ENCODE peak calls at places on chromosomes 11 and 22, in nine cellular contexts. L is SK-N-SH, K is WTC11, O is cardiac muscle cell, P is testis, H is lower leg skin, X is astrocyte of the cerebellum, U is OCI-LY7, R is A549. G is an unnamed sample.

GRCh38 chr11:3747704-3748103 is 49.6 kb downstream of the NUP98 start:
- DNase-seq in H (no peak), P (no peak), K (no peak), R (no peak), X (no peak), U (no peak), L (no peak), O (no peak), G (no peak)

GRCh38 chr22:26662160-26662559 is 4.8 kb downstream of the MIAT start:
- DNase-seq in U (no peak), O (no peak), P (no peak), R (no peak), H (no peak), K (no peak), X (no peak), L (no peak), G (no peak)

GRCh38 chr11:38543311-38543710 is 1945.3 kb upstream of the RAG2 start:
- DNase-seq in R (no peak), O (no peak), L (no peak), U (no peak), K (no peak), X (peak), H (no peak), P (no peak), G (no peak)

GRCh38 chr11:34749666-34750659 is 129.1 kb downstream of the EHF start:
- DNase-seq in P (no peak), K (no peak), L (no peak), R (no peak), U (no peak), H (peak), X (peak), O (no peak), G (no peak)

GRCh38 chr11:8596504-8597046 is 2.5 kb upstream of the STK33 start:
- DNase-seq in R (no peak), H (no peak), P (no peak), U (no peak), L (no peak), X (no peak), K (no peak), O (no peak), G (no peak)

GRCh38 chr11:111797145-111797581 is 31.0 kb upstream of the PPP2R1B start:
- DNase-seq in P (no peak), L (no peak), O (no peak), H (no peak), X (no peak), U (peak), K (no peak), R (no peak), G (no peak)

GRCh38 chr11:99015634-99016454 is 4.9 kb upstream of the CNTN5 start:
- DNase-seq in X (peak), O (peak), U (peak), H (no peak), R (peak), P (peak), L (peak), K (no peak), G (no peak)

GRCh38 chr11:1139441-1140066 is 18.2 kb upstream of the MUC5AC start:
- DNase-seq in U (no peak), K (no peak), X (no peak), O (no peak), R (no peak), L (no peak), H (no peak), P (no peak), G (no peak)

GRCh38 chr11:40289370-40289769 is 1170.1 kb downstream of the LRRC4C start:
- DNase-seq in K (no peak), L (no peak), U (no peak), P (no peak), X (no peak), R (no peak), H (no peak), O (no peak), G (no peak)

GRCh38 chr11:72750086-72750485 is 2.1 kb downstream of the ARAP1 start:
- DNase-seq in H (no peak), R (no peak), U (no peak), L (no peak), P (no peak), X (no peak), O (no peak), K (no peak), G (no peak)

GRCh38 chr11:125345706-125346561 is 150.1 kb downstream of the FEZ1 start:
- DNase-seq in K (peak), R (peak), O (peak), H (peak), P (peak), U (peak), L (peak), X (peak), G (peak)

GRCh38 chr11:34604216-34604615 is 16.7 kb upstream of the EHF start:
- DNase-seq in H (no peak), R (no peak), U (no peak), O (no peak), P (no peak), L (no peak), X (no peak), K (no peak), G (no peak)

GRCh38 chr11:26234451-26234850 is 97.5 kb upstream of the ANO3 start:
- DNase-seq in U (no peak), L (no peak), R (no peak), O (no peak), P (no peak), K (no peak), H (no peak), X (no peak), G (no peak)

GRCh38 chr11:1650034-1650917 is 20.7 kb downstream of the KRTAP5-5 start:
- DNase-seq in L (peak), X (no peak), K (no peak), U (no peak), O (no peak), R (no peak), P (no peak), H (no peak), G (no peak)

GRCh38 chr11:77071671-77072605 is 5.2 kb downstream of the CAPN5 start:
- DNase-seq in U (no peak), X (no peak), H (peak), L (no peak), P (no peak), K (no peak), O (no peak), R (no peak), G (no peak)

GRCh38 chr11:106137061-106137460 is 59.6 kb downstream of the AASDHPPT start:
- DNase-seq in H (no peak), K (no peak), X (no peak), O (no peak), P (no peak), U (no peak), L (no peak), R (no peak), G (no peak)

GRCh38 chr22:36366291-36366708 is 21.5 kb downstream of the MYH9 start:
- DNase-seq in H (no peak), K (no peak), R (no peak), X (no peak), O (no peak), L (no peak), P (no peak), U (no peak), G (no peak)

GRCh38 chr11:30196400-30197206 is 34.2 kb upstream of the FSHB start:
- DNase-seq in R (peak), O (peak), H (no peak), K (peak), U (peak), P (peak), L (peak), X (peak), G (no peak)

GRCh38 chr11:2196970-2197770 is 25.6 kb upstream of the TH start:
- DNase-seq in P (peak), U (peak), H (peak), R (peak), L (peak), O (peak), K (peak), X (no peak), G (peak)

GRCh38 chr11:92707665-92708064 is 261.8 kb upstream of the MTNR1B start:
- DNase-seq in R (no peak), K (no peak), H (no peak), L (no peak), X (no peak), P (no peak), O (peak), U (no peak), G (no peak)

GRCh38 chr22:20551805-20552449 is 44.5 kb downstream of the MED15 start:
- DNase-seq in X (no peak), U (no peak), H (no peak), O (no peak), P (no peak), K (no peak), L (no peak), R (no peak), G (no peak)

GRCh38 chr11:11178671-11179070 is 174.4 kb downstream of the CSNK2A3 start:
- DNase-seq in H (no peak), X (no peak), U (no peak), R (no peak), P (no peak), L (no peak), O (no peak), K (no peak), G (no peak)

GRCh38 chr11:92152245-92152644 is 72.4 kb upstream of the FAT3 start:
- DNase-seq in U (no peak), X (no peak), L (peak), K (peak), R (no peak), P (no peak), O (no peak), H (no peak), G (no peak)

GRCh38 chr11:41222236-41222635 is 237.2 kb downstream of the LRRC4C start:
- DNase-seq in H (no peak), R (no peak), L (no peak), K (no peak), O (no peak), U (no peak), X (no peak), P (no peak), G (no peak)

GRCh38 chr11:73198677-73199076 is 19.4 kb upstream of the P2RY2 start:
- DNase-seq in P (no peak), L (no peak), X (no peak), K (peak), R (peak), O (peak), H (peak), U (no peak), G (no peak)

GRCh38 chr11:129644326-129644725 is 171.3 kb upstream of the TMEM45B start:
- DNase-seq in L (no peak), H (no peak), O (peak), X (peak), R (no peak), U (no peak), P (no peak), K (no peak), G (no peak)

GRCh38 chr22:30861688-30862552 is 106.7 kb downstream of the MORC2 start:
- DNase-seq in R (no peak), P (peak), O (no peak), U (no peak), L (peak), K (no peak), X (no peak), H (peak), G (peak)

GRCh38 chr22:29524440-29525191 is 28.9 kb downstream of the THOC5 start:
- DNase-seq in X (no peak), R (peak), H (no peak), P (peak), O (peak), U (peak), K (peak), L (peak), G (no peak)

GRCh38 chr11:93234602-93235207 is 36.9 kb upstream of the SLC36A4 start:
- DNase-seq in P (peak), R (peak), L (peak), X (peak), K (peak), U (peak), O (peak), H (peak), G (peak)

GRCh38 chr11:100914415-100914814 is 215.2 kb downstream of the PGR start:
- DNase-seq in X (no peak), K (no peak), H (no peak), U (no peak), L (no peak), P (no peak), O (no peak), R (no peak), G (no peak)

GRCh38 chr11:34501500-34501899 is 12.1 kb downstream of the ELF5 start:
- DNase-seq in O (no peak), R (no peak), L (no peak), U (no peak), X (peak), K (no peak), P (no peak), H (peak), G (no peak)

DNA sequence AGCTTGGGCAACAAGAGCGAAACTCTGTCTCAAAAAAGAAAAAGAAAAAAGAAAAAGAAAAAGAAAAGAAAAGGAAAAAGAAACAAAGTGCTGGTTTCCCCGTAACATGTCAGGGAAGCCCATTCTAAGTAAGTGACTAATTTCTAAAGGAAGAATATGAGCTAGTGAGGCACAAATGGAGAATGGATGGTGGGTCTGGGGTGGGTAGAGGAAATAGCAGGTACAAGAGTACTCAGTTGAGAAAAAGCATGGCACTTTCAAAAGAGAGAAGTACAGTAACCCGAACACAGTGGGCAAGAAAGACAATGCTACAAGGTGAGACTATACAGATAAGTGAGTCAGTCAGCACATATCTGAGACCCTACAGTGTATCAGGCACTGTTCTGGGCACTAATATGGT is 4.5 kb downstream of the MAJIN start:
- DNase-seq in U (no peak), P (no peak), K (no peak), X (no peak), L (no peak), O (no peak), R (no peak), H (no peak), G (no peak)
- TF ChIP-seq CTCF in U (no peak), P (no peak), K (no peak), X (no peak), L (no peak), O (no peak), R (no peak), H (no peak), G (no peak)

GRCh38 chr11:61555051-61555969 is 25.6 kb downstream of the SYT7 start:
- DNase-seq in P (peak), X (no peak), L (peak), O (peak), K (peak), H (no peak), R (peak), U (no peak), G (no peak)
- TF ChIP-seq CTCF in P (peak), X (no peak), L (peak), O (peak), K (peak), H (no peak), R (no peak), U (no peak), G (peak)

GRCh38 chr11:128195057-128195751 is 392.2 kb downstream of the ETS1 start:
- DNase-seq in R (no peak), U (no peak), H (no peak), L (no peak), X (no peak), P (no peak), K (no peak), O (no peak), G (no peak)
- TF ChIP-seq CTCF in R (no peak), U (no peak), H (no peak), L (no peak), X (no peak), P (no peak), K (no peak), O (no peak), G (peak)

GRCh38 chr11:57085604-57086003 is 96.1 kb upstream of the LRRC55 start:
- DNase-seq in H (no peak), O (peak), K (no peak), U (no peak), R (no peak), P (no peak), X (no peak), L (no peak), G (no peak)
- TF ChIP-seq CTCF in H (no peak), O (peak), K (no peak), U (peak), R (no peak), P (no peak), X (no peak), L (peak), G (peak)